ENCODE peak calls at places on chromosome 20, in nine cellular contexts. One of them, this sample, is unnamed.

GRCh38 chr20:15547109-15547508 is 1026.1 kb downstream of the KIF16B start:
- DNase-seq in ELR: no peak
- DNase-seq in hepatic stellate cell: no peak
- DNase-seq in ascending aorta: no peak
- DNase-seq in left kidney: no peak
- DNase-seq in left cardiac atrium: no peak
- DNase-seq in effector CD4-positive, alpha-beta T cell: no peak
- DNase-seq in hepatocyte: no peak
- DNase-seq in foreskin melanocyte: no peak
- DNase-seq in this sample: no peak

GRCh38 chr20:61408951-61409740 is 157.1 kb downstream of the CDH4 start:
- DNase-seq in foreskin melanocyte: no peak
- DNase-seq in hepatocyte: no peak
- DNase-seq in left kidney: no peak
- DNase-seq in hepatic stellate cell: no peak
- DNase-seq in left cardiac atrium: no peak
- DNase-seq in ELR: no peak
- DNase-seq in effector CD4-positive, alpha-beta T cell: no peak
- DNase-seq in ascending aorta: no peak
- DNase-seq in this sample: no peak

GRCh38 chr20:1861347-1861987 is 33.7 kb upstream of the SIRPA start:
- DNase-seq in hepatocyte: no peak
- DNase-seq in left kidney: peak; percentile 55
- DNase-seq in effector CD4-positive, alpha-beta T cell: no peak
- DNase-seq in hepatic stellate cell: peak; percentile 82
- DNase-seq in left cardiac atrium: no peak
- DNase-seq in ELR: no peak
- DNase-seq in ascending aorta: no peak
- DNase-seq in foreskin melanocyte: no peak
- DNase-seq in this sample: no peak

GRCh38 chr20:63062188-63063140 is 55.7 kb upstream of the BHLHE23 start:
- DNase-seq in hepatic stellate cell: no peak
- DNase-seq in ascending aorta: no peak
- DNase-seq in hepatocyte: no peak
- DNase-seq in foreskin melanocyte: no peak
- DNase-seq in ELR: no peak
- DNase-seq in effector CD4-positive, alpha-beta T cell: no peak
- DNase-seq in left cardiac atrium: peak; percentile 12
- DNase-seq in left kidney: no peak
- DNase-seq in this sample: no peak

GRCh38 chr20:38825901-38826625 is 20.6 kb downstream of the PPP1R16B start:
- DNase-seq in left cardiac atrium: no peak
- DNase-seq in ascending aorta: no peak
- DNase-seq in left kidney: peak; percentile 95
- DNase-seq in foreskin melanocyte: no peak
- DNase-seq in effector CD4-positive, alpha-beta T cell: no peak
- DNase-seq in ELR: peak; percentile 36
- DNase-seq in hepatocyte: peak; percentile 57
- DNase-seq in hepatic stellate cell: no peak
- DNase-seq in this sample: no peak

GRCh38 chr20:25042531-25043498 is 15.1 kb downstream of the ACSS1 start:
- DNase-seq in ascending aorta: no peak
- DNase-seq in ELR: no peak
- DNase-seq in foreskin melanocyte: no peak
- DNase-seq in hepatocyte: no peak
- DNase-seq in left cardiac atrium: peak; percentile 59
- DNase-seq in effector CD4-positive, alpha-beta T cell: peak; percentile 16
- DNase-seq in hepatic stellate cell: no peak
- DNase-seq in left kidney: peak; percentile 45
- DNase-seq in this sample: no peak

GRCh38 chr20:38145094-38146075 is 19.7 kb downstream of the TGM2 start:
- DNase-seq in ELR: peak; percentile 88
- DNase-seq in foreskin melanocyte: no peak
- DNase-seq in hepatic stellate cell: peak; percentile 65
- DNase-seq in ascending aorta: no peak
- DNase-seq in hepatocyte: no peak
- DNase-seq in left kidney: no peak
- DNase-seq in left cardiac atrium: no peak
- DNase-seq in effector CD4-positive, alpha-beta T cell: no peak
- DNase-seq in this sample: no peak

GRCh38 chr20:32537657-32538525 is 47.2 kb downstream of the NOL4L start:
- DNase-seq in left cardiac atrium: no peak
- DNase-seq in hepatic stellate cell: no peak
- DNase-seq in ELR: no peak
- DNase-seq in effector CD4-positive, alpha-beta T cell: no peak
- DNase-seq in hepatocyte: peak; percentile 64
- DNase-seq in left kidney: peak; percentile 82
- DNase-seq in foreskin melanocyte: no peak
- DNase-seq in ascending aorta: no peak
- DNase-seq in this sample: no peak

GRCh38 chr20:50915424-50915823 is 15.8 kb downstream of the ADNP start:
- DNase-seq in foreskin melanocyte: no peak
- DNase-seq in hepatic stellate cell: peak; percentile 27
- DNase-seq in ELR: peak; percentile 83
- DNase-seq in left kidney: no peak
- DNase-seq in ascending aorta: no peak
- DNase-seq in hepatocyte: no peak
- DNase-seq in effector CD4-positive, alpha-beta T cell: no peak
- DNase-seq in left cardiac atrium: no peak
- DNase-seq in this sample: no peak

GRCh38 chr20:44437497-44437896 is 38.2 kb upstream of the TTPAL start:
- DNase-seq in left cardiac atrium: no peak
- DNase-seq in ELR: no peak
- DNase-seq in ascending aorta: no peak
- DNase-seq in hepatic stellate cell: no peak
- DNase-seq in left kidney: no peak
- DNase-seq in effector CD4-positive, alpha-beta T cell: no peak
- DNase-seq in hepatocyte: no peak
- DNase-seq in foreskin melanocyte: no peak
- DNase-seq in this sample: no peak

GRCh38 chr20:58070664-58071499 is 157.6 kb downstream of the ANKRD60 start:
- DNase-seq in ELR: no peak
- DNase-seq in hepatocyte: no peak
- DNase-seq in foreskin melanocyte: no peak
- DNase-seq in ascending aorta: no peak
- DNase-seq in effector CD4-positive, alpha-beta T cell: no peak
- DNase-seq in left cardiac atrium: no peak
- DNase-seq in left kidney: no peak
- DNase-seq in hepatic stellate cell: no peak
- DNase-seq in this sample: no peak

GRCh38 chr20:4813839-4814695 is 92.4 kb downstream of the PRND start:
- DNase-seq in effector CD4-positive, alpha-beta T cell: peak; percentile 64
- DNase-seq in ELR: no peak
- DNase-seq in foreskin melanocyte: no peak
- DNase-seq in hepatic stellate cell: no peak
- DNase-seq in hepatocyte: no peak
- DNase-seq in ascending aorta: no peak
- DNase-seq in left kidney: peak; percentile 44
- DNase-seq in left cardiac atrium: no peak
- DNase-seq in this sample: peak; percentile 84

GRCh38 chr20:48722002-48722731 is 105.6 kb downstream of the PREX1 start:
- DNase-seq in left kidney: no peak
- DNase-seq in left cardiac atrium: peak; percentile 33
- DNase-seq in foreskin melanocyte: no peak
- DNase-seq in effector CD4-positive, alpha-beta T cell: no peak
- DNase-seq in hepatocyte: no peak
- DNase-seq in ELR: peak; percentile 63
- DNase-seq in hepatic stellate cell: no peak
- DNase-seq in ascending aorta: peak; percentile 72
- DNase-seq in this sample: no peak

GRCh38 chr20:46808565-46808964 is 86.1 kb upstream of the EYA2 start:
- DNase-seq in effector CD4-positive, alpha-beta T cell: no peak
- DNase-seq in ascending aorta: no peak
- DNase-seq in ELR: no peak
- DNase-seq in hepatic stellate cell: no peak
- DNase-seq in left cardiac atrium: no peak
- DNase-seq in left kidney: no peak
- DNase-seq in hepatocyte: no peak
- DNase-seq in foreskin melanocyte: no peak
- DNase-seq in this sample: no peak

GRCh38 chr20:59825944-59826759 is 107.3 kb downstream of the SYCP2 start:
- DNase-seq in ascending aorta: no peak
- DNase-seq in hepatocyte: peak; percentile 72
- DNase-seq in foreskin melanocyte: no peak
- DNase-seq in ELR: no peak
- DNase-seq in left cardiac atrium: peak; percentile 37
- DNase-seq in effector CD4-positive, alpha-beta T cell: no peak
- DNase-seq in hepatic stellate cell: peak; percentile 4
- DNase-seq in left kidney: no peak
- DNase-seq in this sample: no peak

GRCh38 chr20:49563015-49563980 is 4.6 kb downstream of the PTGIS start:
- DNase-seq in ascending aorta: no peak
- DNase-seq in left kidney: no peak
- DNase-seq in ELR: no peak
- DNase-seq in effector CD4-positive, alpha-beta T cell: no peak
- DNase-seq in hepatic stellate cell: no peak
- DNase-seq in foreskin melanocyte: no peak
- DNase-seq in hepatocyte: no peak
- DNase-seq in left cardiac atrium: no peak
- DNase-seq in this sample: no peak

GRCh38 chr20:47865451-47865850 is 80.2 kb upstream of the SULF2 start:
- DNase-seq in ELR: no peak
- DNase-seq in effector CD4-positive, alpha-beta T cell: no peak
- DNase-seq in hepatic stellate cell: no peak
- DNase-seq in left kidney: no peak
- DNase-seq in ascending aorta: no peak
- DNase-seq in left cardiac atrium: no peak
- DNase-seq in foreskin melanocyte: no peak
- DNase-seq in hepatocyte: no peak
- DNase-seq in this sample: no peak

GRCh38 chr20:4135385-4136077 is 120.2 kb upstream of the RNF24 start:
- DNase-seq in ascending aorta: no peak
- DNase-seq in foreskin melanocyte: peak; percentile 50
- DNase-seq in left cardiac atrium: peak; percentile 65
- DNase-seq in ELR: peak; percentile 100
- DNase-seq in hepatic stellate cell: peak; percentile 96
- DNase-seq in left kidney: no peak
- DNase-seq in effector CD4-positive, alpha-beta T cell: no peak
- DNase-seq in hepatocyte: peak; percentile 91
- DNase-seq in this sample: no peak

GRCh38 chr20:12528591-12529041 is 480.2 kb upstream of the SPTLC3 start:
- DNase-seq in left kidney: peak; percentile 48
- DNase-seq in hepatocyte: no peak
- DNase-seq in effector CD4-positive, alpha-beta T cell: no peak
- DNase-seq in hepatic stellate cell: no peak
- DNase-seq in ELR: no peak
- DNase-seq in foreskin melanocyte: no peak
- DNase-seq in ascending aorta: no peak
- DNase-seq in left cardiac atrium: no peak
- DNase-seq in this sample: no peak